ENCODE peak calls at places on chromosomes 16 and 17, in eight cellular contexts. G is transverse colon, O is GM12878, C is tibial nerve, Q is upper lobe of left lung, Y is ovary, U is stomach, Z is K562. L is an unnamed sample. For H3K36me3, the result is how much of the 10 kb centered on the place peaks cover.

GRCh38 chr16:67663877-67664222 is 2.7 kb downstream of the ENKD1 start:
- DNase-seq in G (no peak), O (no peak), C (no peak), Q (no peak), Y (no peak), U (no peak), Z (no peak), L (peak)

GRCh38 chr16:20153444-20153843 is 79.8 kb upstream of the GPR139 start:
- DNase-seq in G (no peak), O (no peak), C (no peak), Q (no peak), Y (no peak), U (no peak), Z (no peak), L (no peak)

GRCh38 chr17:82245144-82246039 is 16.6 kb downstream of the SLC16A3 start:
- DNase-seq in G (no peak), O (no peak), C (no peak), Q (no peak), Y (no peak), U (no peak), Z (no peak), L (peak)

GRCh38 chr16:8950580-8951077 is 13.1 kb downstream of the USP7 start:
- DNase-seq in G (no peak), O (no peak), C (no peak), Q (no peak), Y (no peak), U (no peak), Z (no peak), L (no peak)

GRCh38 chr16:1275791-1276579 is 20.1 kb downstream of the TPSD1 start:
- DNase-seq in G (no peak), O (no peak), C (no peak), Q (no peak), Y (no peak), U (no peak), Z (no peak), L (no peak)

GRCh38 chr16:71250461-71251232 is 20.1 kb upstream of the HYDIN start:
- DNase-seq in G (no peak), O (no peak), C (no peak), Q (no peak), Y (no peak), U (no peak), Z (no peak), L (no peak)

GRCh38 chr16:17887963-17888362 is 417.2 kb upstream of the XYLT1 start:
- DNase-seq in G (no peak), O (no peak), C (no peak), Q (no peak), Y (no peak), U (no peak), Z (no peak), L (no peak)

GRCh38 chr16:83365166-83365565 is 442.6 kb upstream of the HSBP1 start:
- DNase-seq in G (no peak), O (no peak), C (no peak), Q (no peak), Y (no peak), U (no peak), Z (no peak), L (no peak)

GRCh38 chr16:76574651-76575050 is 297.4 kb downstream of the CNTNAP4 start:
- DNase-seq in G (no peak), O (no peak), C (no peak), Q (no peak), Y (no peak), U (no peak), Z (no peak), L (no peak)

GRCh38 chr17:37768438-37768837 is 23.6 kb upstream of the HNF1B start:
- DNase-seq in G (no peak), O (no peak), C (no peak), Q (no peak), Y (no peak), U (no peak), Z (no peak), L (no peak)

GRCh38 chr16:86432691-86433090 is 77.6 kb upstream of the FOXF1 start:
- DNase-seq in G (peak), O (no peak), C (no peak), Q (no peak), Y (no peak), U (peak), Z (no peak), L (peak)

GRCh38 chr17:10114931-10115535 is 83.4 kb downstream of the GAS7 start:
- DNase-seq in G (peak), O (peak), C (peak), Q (peak), Y (peak), U (peak), Z (no peak), L (peak)

GRCh38 chr17:75428775-75429469 is 23.4 kb upstream of the GRB2 start:
- DNase-seq in G (no peak), O (no peak), C (no peak), Q (no peak), Y (no peak), U (no peak), Z (no peak), L (no peak)

GRCh38 chr17:78937561-78937960 is 12.4 kb upstream of the TIMP2 start:
- DNase-seq in G (no peak), O (no peak), C (no peak), Q (no peak), Y (no peak), U (no peak), Z (peak), L (peak)

GRCh38 chr17:27591986-27592385 is 39.0 kb upstream of the LGALS9 start:
- DNase-seq in G (no peak), O (no peak), C (no peak), Q (no peak), Y (no peak), U (no peak), Z (no peak), L (no peak)

GRCh38 chr16:11178424-11178823 is 77.6 kb downstream of the SOCS1 start:
- DNase-seq in G (no peak), O (no peak), C (no peak), Q (no peak), Y (no peak), U (no peak), Z (no peak), L (no peak)

GRCh38 chr17:72122668-72123495 is 2.1 kb downstream of the SOX9 start:
- DNase-seq in G (peak), O (no peak), C (no peak), Q (no peak), Y (no peak), U (peak), Z (no peak), L (peak)

GRCh38 chr17:16908282-16908681 is 63.6 kb downstream of the TNFRSF13B start:
- DNase-seq in G (no peak), O (no peak), C (no peak), Q (no peak), Y (no peak), U (peak), Z (no peak), L (no peak)

GRCh38 chr16:58510097-58510775 is 5.1 kb upstream of the SETD6 start:
- DNase-seq in G (no peak), O (no peak), C (no peak), Q (no peak), Y (peak), U (peak), Z (no peak), L (peak)

GRCh38 chr16:23520500-23520899 is 10.2 kb upstream of the GGA2 start:
- DNase-seq in G (no peak), O (no peak), C (no peak), Q (no peak), Y (no peak), U (no peak), Z (no peak), L (no peak)

GRCh38 chr17:77783991-77784820 is 174.3 kb upstream of the TNRC6C start:
- DNase-seq in G (no peak), O (no peak), C (no peak), Q (no peak), Y (no peak), U (no peak), Z (no peak), L (no peak)

GRCh38 chr17:8445536-8445935 is 9.9 kb downstream of the NDEL1 start:
- DNase-seq in G (no peak), O (no peak), C (no peak), Q (no peak), Y (no peak), U (no peak), Z (no peak), L (no peak)

GRCh38 chr17:61669522-61669921 is 78.5 kb upstream of the NACA2 start:
- DNase-seq in G (no peak), O (no peak), C (no peak), Q (no peak), Y (no peak), U (no peak), Z (no peak), L (no peak)

GRCh38 chr16:84334058-84334457 is 34.3 kb upstream of the ATP2C2 start:
- DNase-seq in G (peak), O (no peak), C (no peak), Q (no peak), Y (no peak), U (no peak), Z (no peak), L (no peak)

GRCh38 chr17:28119049-28119448 is 76.6 kb downstream of the NLK start:
- DNase-seq in G (no peak), O (no peak), C (no peak), Q (no peak), Y (no peak), U (no peak), Z (no peak), L (no peak)

GRCh38 chr17:78241277-78242023 is 10.0 kb downstream of the TMEM235 start:
- DNase-seq in G (no peak), O (no peak), C (no peak), Q (no peak), Y (no peak), U (no peak), Z (peak), L (no peak)

GRCh38 chr17:42980766-42981397 is 517 bp downstream of the RUNDC1 start:
- DNase-seq in G (peak), O (peak), C (no peak), Q (peak), Y (peak), U (peak), Z (peak), L (peak)

GRCh38 chr17:47701603-47702002 is 7.6 kb downstream of the TBKBP1 start:
- DNase-seq in G (no peak), O (no peak), C (no peak), Q (no peak), Y (no peak), U (no peak), Z (peak), L (no peak)

GRCh38 chr16:69188716-69189115 is 1.8 kb downstream of the SNTB2 start:
- DNase-seq in G (no peak), O (no peak), C (no peak), Q (no peak), Y (no peak), U (no peak), Z (no peak), L (peak)

GRCh38 chr17:38905375-38905774 is 20.0 kb upstream of the LASP1NB start:
- DNase-seq in G (no peak), O (no peak), C (no peak), Q (no peak), Y (no peak), U (no peak), Z (no peak), L (no peak)

GRCh38 chr17:52032454-52032853 is 126.1 kb downstream of the CA10 start:
- DNase-seq in G (no peak), O (no peak), C (no peak), Q (no peak), Y (no peak), U (no peak), Z (no peak), L (no peak)

GRCh38 chr17:42288985-42289862 is 926 bp downstream of the STAT5A start:
- DNase-seq in G (peak), O (no peak), C (no peak), Q (peak), Y (peak), U (peak), Z (peak), L (peak)

GRCh38 chr17:64177346-64178010 is 47.5 kb upstream of the ERN1 start:
- DNase-seq in G (no peak), O (no peak), C (no peak), Q (no peak), Y (no peak), U (no peak), Z (no peak), L (no peak)

GRCh38 chr16:84643180-84643583 is 5.1 kb upstream of the KLHL36 start:
- DNase-seq in G (peak), O (no peak), C (peak), Q (peak), Y (peak), U (peak), Z (no peak), L (peak)

GRCh38 chr16:75304521-75305363 is 53.3 kb upstream of the BCAR1 start:
- DNase-seq in G (peak), O (no peak), C (no peak), Q (no peak), Y (peak), U (peak), Z (peak), L (peak)
- H3K4me3 ChIP-seq in G (no peak), O (no peak), C (no peak), Q (no peak), Y (no peak), U (no peak), Z (no peak), L (no peak)

GRCh38 chr17:57955183-57955952 is at the start of gene CUEDC1:
- DNase-seq in G (peak), O (no peak), C (peak), Q (peak), Y (peak), U (peak), Z (peak), L (peak)

GRCh38 chr17:57957886-57958285 is 2.7 kb upstream of the CUEDC1 start:
- DNase-seq in G (no peak), O (no peak), C (no peak), Q (no peak), Y (no peak), U (no peak), Z (no peak), L (no peak)

GRCh38 chr17:57957120-57957850 is 2.1 kb upstream of the CUEDC1 start:
- DNase-seq in G (no peak), O (no peak), C (no peak), Q (peak), Y (no peak), U (peak), Z (no peak), L (peak)

GRCh38 chr17:57954421-57955182 is 610 bp downstream of the CUEDC1 start:
- DNase-seq in G (peak), O (no peak), C (peak), Q (peak), Y (peak), U (peak), Z (peak), L (peak)

DNA sequence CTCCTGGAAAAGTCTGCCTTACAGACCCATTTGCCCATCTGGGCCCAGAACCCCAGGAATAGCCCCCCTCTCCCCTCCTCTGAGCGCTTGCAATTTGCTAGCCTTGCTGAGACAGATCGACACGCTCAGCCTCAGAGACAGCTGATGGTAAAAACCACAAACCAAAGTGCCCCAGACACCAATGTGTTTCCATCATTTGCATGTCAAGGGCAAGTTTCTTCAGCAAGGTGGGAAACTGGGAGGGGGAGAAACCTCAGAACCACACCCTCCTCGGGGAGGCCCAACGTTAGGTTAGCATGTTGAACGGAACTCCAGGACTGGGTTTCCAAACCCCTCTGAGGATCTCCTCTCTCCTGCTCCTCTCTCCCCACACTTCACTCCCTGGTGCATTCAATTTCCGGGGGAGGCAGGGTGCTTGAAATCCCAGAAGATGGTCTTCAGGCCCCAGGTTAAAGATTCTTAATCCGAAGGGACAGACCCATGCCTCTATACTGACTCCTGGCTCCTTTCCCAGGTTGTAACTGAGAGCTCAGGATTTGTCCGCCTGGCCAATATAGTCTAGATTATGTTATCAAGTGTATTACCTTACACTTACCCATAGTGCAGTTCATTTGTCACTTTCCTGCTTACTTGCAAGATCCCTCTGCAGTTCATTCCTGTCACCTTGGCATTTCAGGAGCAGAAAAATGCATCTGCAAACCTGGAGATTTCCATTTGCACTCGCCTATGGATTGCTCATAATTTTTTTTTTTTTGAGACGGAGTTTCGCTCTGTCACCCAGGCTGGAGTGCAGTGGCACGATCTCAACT is 1.3 kb upstream of the CUEDC1 start:
- DNase-seq in G (no peak), O (peak), C (no peak), Q (no peak), Y (no peak), U (peak), Z (no peak), L (peak)
- TF ChIP-seq EP300 in G (no peak), O (peak), C (no peak), Q (no peak), Y (no peak), U (no peak), Z (no peak), L (no peak)

GRCh38 chr17:4172356-4172755 is 29.4 kb downstream of the CYB5D2 start:
- DNase-seq in G (no peak), O (no peak), C (no peak), Q (no peak), Y (no peak), U (no peak), Z (no peak), L (no peak)
- H3K36me3 ChIP-seq in G (half or more), O (under half), C (under half), Q (half or more), Y (under half), U (half or more), Z (half or more), L (half or more)

DNA sequence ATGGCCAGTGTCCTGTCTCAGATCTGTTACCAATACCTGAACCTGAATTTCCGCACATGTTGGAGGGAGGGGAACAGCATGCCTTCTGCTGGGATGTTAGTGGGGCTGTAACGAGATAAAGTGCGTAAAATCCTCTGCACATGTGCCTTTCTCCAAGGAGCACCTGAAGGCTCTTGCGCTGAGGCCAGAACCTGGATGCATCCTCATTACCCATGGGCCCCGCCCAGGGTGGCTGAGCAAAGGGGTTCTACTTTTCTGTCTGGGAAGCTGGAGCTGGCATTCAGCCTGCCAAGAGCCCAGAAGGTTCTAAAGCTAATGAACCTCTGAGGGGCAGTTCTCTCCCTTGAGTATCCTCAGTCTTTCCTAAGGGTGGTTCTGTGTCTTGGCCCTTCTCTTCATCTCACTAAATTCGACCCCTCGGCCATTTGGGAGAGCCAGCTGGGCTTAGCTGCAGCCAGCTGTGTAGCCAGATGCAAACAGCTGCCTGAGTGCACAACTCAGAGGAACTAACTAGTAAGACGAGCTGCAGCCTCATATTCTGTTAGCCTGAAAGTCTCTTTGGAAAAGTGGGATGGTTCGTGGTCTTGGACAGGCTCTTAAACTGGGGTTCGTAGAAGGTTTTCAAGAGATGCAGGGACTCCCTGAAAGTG is 2.5 kb downstream of the ITGA3 start:
- DNase-seq in G (no peak), O (no peak), C (no peak), Q (no peak), Y (no peak), U (no peak), Z (no peak), L (no peak)
- H3K4me3 ChIP-seq in G (no peak), O (no peak), C (no peak), Q (peak), Y (no peak), U (peak), Z (no peak), L (no peak)

DNA sequence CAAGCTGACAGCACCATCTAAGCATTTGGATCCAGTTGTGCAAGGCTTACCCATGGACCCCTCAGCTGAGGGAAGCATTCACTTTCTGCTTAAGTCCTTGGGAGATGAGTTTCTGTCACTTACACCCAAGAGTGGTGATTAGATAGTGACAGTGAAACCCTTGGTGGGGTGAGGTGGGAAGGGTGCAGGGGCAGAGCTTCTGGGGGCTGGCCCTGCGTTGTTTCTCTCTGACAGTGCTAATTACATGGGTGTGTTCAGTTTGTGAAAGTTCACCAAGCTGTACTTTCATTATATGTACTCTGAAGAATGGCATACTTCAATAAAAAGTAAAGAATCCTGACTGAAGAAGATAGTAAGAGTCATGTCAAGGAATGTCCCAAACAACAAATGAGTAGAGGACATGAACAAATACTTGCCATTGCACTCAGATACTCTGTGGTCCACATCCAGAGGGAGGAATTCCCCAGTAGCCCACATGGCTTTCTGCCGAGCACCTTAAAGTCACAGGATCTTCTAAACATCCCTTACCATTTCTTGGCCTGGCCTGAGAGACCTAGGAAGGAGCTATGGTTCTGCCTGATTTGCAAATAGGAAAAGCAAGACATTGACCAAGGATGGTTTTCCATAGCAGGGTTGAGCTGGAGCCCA is 8.5 kb downstream of the CHST6 start:
- DNase-seq in G (no peak), O (peak), C (no peak), Q (no peak), Y (no peak), U (no peak), Z (no peak), L (no peak)
- TF ChIP-seq EP300 in G (no peak), O (no peak), C (no peak), Q (no peak), Y (no peak), U (no peak), Z (no peak), L (no peak)